ENCODE peak calls at places on chromosomes 1 and 21, in nine cellular contexts. One of them, this sample, is unnamed.

GRCh38 chr1:167797005-167797404 is 75.2 kb downstream of the MPZL1 start:
- DNase-seq in activated T-helper 1 cell treated with Interleukin-2 at 50 U/mL for 16 hours: no peak
- DNase-seq in epithelial cell of esophagus: peak
- DNase-seq in H4: peak
- DNase-seq in ELR: peak
- DNase-seq in tibial artery: peak
- DNase-seq in fibroblast of the aortic adventitia: peak
- DNase-seq in LoVo: no peak
- DNase-seq in astrocyte of the spinal cord: peak
- DNase-seq in this sample: no peak

GRCh38 chr1:147753084-147753483 is 7.3 kb downstream of the GJA5 start:
- DNase-seq in activated T-helper 1 cell treated with Interleukin-2 at 50 U/mL for 16 hours: no peak
- DNase-seq in epithelial cell of esophagus: peak
- DNase-seq in H4: no peak
- DNase-seq in ELR: no peak
- DNase-seq in tibial artery: no peak
- DNase-seq in fibroblast of the aortic adventitia: no peak
- DNase-seq in LoVo: no peak
- DNase-seq in astrocyte of the spinal cord: no peak
- DNase-seq in this sample: no peak

GRCh38 chr21:36156815-36157670 is at the start of gene DOP1B:
- DNase-seq in activated T-helper 1 cell treated with Interleukin-2 at 50 U/mL for 16 hours: no peak
- DNase-seq in epithelial cell of esophagus: peak
- DNase-seq in H4: no peak
- DNase-seq in ELR: no peak
- DNase-seq in tibial artery: peak
- DNase-seq in fibroblast of the aortic adventitia: no peak
- DNase-seq in LoVo: peak
- DNase-seq in astrocyte of the spinal cord: no peak
- DNase-seq in this sample: no peak

GRCh38 chr21:15682977-15683376 is 46.8 kb upstream of the USP25 start:
- DNase-seq in activated T-helper 1 cell treated with Interleukin-2 at 50 U/mL for 16 hours: no peak
- DNase-seq in epithelial cell of esophagus: peak
- DNase-seq in H4: no peak
- DNase-seq in ELR: peak
- DNase-seq in tibial artery: no peak
- DNase-seq in fibroblast of the aortic adventitia: peak
- DNase-seq in LoVo: no peak
- DNase-seq in astrocyte of the spinal cord: peak
- DNase-seq in this sample: no peak

GRCh38 chr1:246588322-246588721 is 22.1 kb downstream of the CNST start:
- DNase-seq in activated T-helper 1 cell treated with Interleukin-2 at 50 U/mL for 16 hours: no peak
- DNase-seq in epithelial cell of esophagus: peak
- DNase-seq in H4: no peak
- DNase-seq in ELR: peak
- DNase-seq in tibial artery: no peak
- DNase-seq in fibroblast of the aortic adventitia: peak
- DNase-seq in LoVo: no peak
- DNase-seq in astrocyte of the spinal cord: no peak
- DNase-seq in this sample: no peak

GRCh38 chr1:185719021-185719420 is 15.2 kb upstream of the HMCN1 start:
- DNase-seq in activated T-helper 1 cell treated with Interleukin-2 at 50 U/mL for 16 hours: no peak
- DNase-seq in epithelial cell of esophagus: peak
- DNase-seq in H4: peak
- DNase-seq in ELR: peak
- DNase-seq in tibial artery: peak
- DNase-seq in fibroblast of the aortic adventitia: peak
- DNase-seq in LoVo: peak
- DNase-seq in astrocyte of the spinal cord: peak
- DNase-seq in this sample: peak

GRCh38 chr1:160781914-160782689 is 13.9 kb upstream of the LY9 start:
- DNase-seq in activated T-helper 1 cell treated with Interleukin-2 at 50 U/mL for 16 hours: no peak
- DNase-seq in epithelial cell of esophagus: no peak
- DNase-seq in H4: no peak
- DNase-seq in ELR: no peak
- DNase-seq in tibial artery: no peak
- DNase-seq in fibroblast of the aortic adventitia: no peak
- DNase-seq in LoVo: no peak
- DNase-seq in astrocyte of the spinal cord: no peak
- DNase-seq in this sample: no peak

GRCh38 chr1:221753828-221754188 is 11.9 kb upstream of the DUSP10 start:
- DNase-seq in activated T-helper 1 cell treated with Interleukin-2 at 50 U/mL for 16 hours: no peak
- DNase-seq in epithelial cell of esophagus: no peak
- DNase-seq in H4: no peak
- DNase-seq in ELR: no peak
- DNase-seq in tibial artery: no peak
- DNase-seq in fibroblast of the aortic adventitia: no peak
- DNase-seq in LoVo: no peak
- DNase-seq in astrocyte of the spinal cord: no peak
- DNase-seq in this sample: no peak

GRCh38 chr1:180424848-180425457 is 77.4 kb downstream of the ACBD6 start:
- DNase-seq in activated T-helper 1 cell treated with Interleukin-2 at 50 U/mL for 16 hours: no peak
- DNase-seq in epithelial cell of esophagus: no peak
- DNase-seq in H4: no peak
- DNase-seq in ELR: no peak
- DNase-seq in tibial artery: no peak
- DNase-seq in fibroblast of the aortic adventitia: no peak
- DNase-seq in LoVo: no peak
- DNase-seq in astrocyte of the spinal cord: no peak
- DNase-seq in this sample: no peak

GRCh38 chr1:160359559-160360226 is 7.2 kb upstream of the NHLH1 start:
- DNase-seq in activated T-helper 1 cell treated with Interleukin-2 at 50 U/mL for 16 hours: no peak
- DNase-seq in epithelial cell of esophagus: no peak
- DNase-seq in H4: no peak
- DNase-seq in ELR: no peak
- DNase-seq in tibial artery: no peak
- DNase-seq in fibroblast of the aortic adventitia: peak
- DNase-seq in LoVo: no peak
- DNase-seq in astrocyte of the spinal cord: peak
- DNase-seq in this sample: peak

GRCh38 chr1:220825819-220826551 is 39.3 kb downstream of the MTARC1 start:
- DNase-seq in activated T-helper 1 cell treated with Interleukin-2 at 50 U/mL for 16 hours: no peak
- DNase-seq in epithelial cell of esophagus: no peak
- DNase-seq in H4: no peak
- DNase-seq in ELR: no peak
- DNase-seq in tibial artery: no peak
- DNase-seq in fibroblast of the aortic adventitia: no peak
- DNase-seq in LoVo: no peak
- DNase-seq in astrocyte of the spinal cord: no peak
- DNase-seq in this sample: no peak

GRCh38 chr21:14991957-14992356 is 72.8 kb downstream of the NRIP1 start:
- DNase-seq in activated T-helper 1 cell treated with Interleukin-2 at 50 U/mL for 16 hours: no peak
- DNase-seq in epithelial cell of esophagus: peak
- DNase-seq in H4: peak
- DNase-seq in ELR: no peak
- DNase-seq in tibial artery: no peak
- DNase-seq in fibroblast of the aortic adventitia: no peak
- DNase-seq in LoVo: no peak
- DNase-seq in astrocyte of the spinal cord: no peak
- DNase-seq in this sample: no peak

GRCh38 chr1:201310986-201311355 is 27.7 kb downstream of the PKP1 start:
- DNase-seq in activated T-helper 1 cell treated with Interleukin-2 at 50 U/mL for 16 hours: no peak
- DNase-seq in epithelial cell of esophagus: peak
- DNase-seq in H4: peak
- DNase-seq in ELR: peak
- DNase-seq in tibial artery: no peak
- DNase-seq in fibroblast of the aortic adventitia: no peak
- DNase-seq in LoVo: peak
- DNase-seq in astrocyte of the spinal cord: peak
- DNase-seq in this sample: no peak

GRCh38 chr1:181743878-181744312 is 260.6 kb downstream of the CACNA1E start:
- DNase-seq in activated T-helper 1 cell treated with Interleukin-2 at 50 U/mL for 16 hours: no peak
- DNase-seq in epithelial cell of esophagus: no peak
- DNase-seq in H4: peak
- DNase-seq in ELR: no peak
- DNase-seq in tibial artery: peak
- DNase-seq in fibroblast of the aortic adventitia: no peak
- DNase-seq in LoVo: no peak
- DNase-seq in astrocyte of the spinal cord: no peak
- DNase-seq in this sample: no peak

GRCh38 chr21:33396966-33397365 is 6.2 kb upstream of the IFNGR2 start:
- DNase-seq in activated T-helper 1 cell treated with Interleukin-2 at 50 U/mL for 16 hours: no peak
- DNase-seq in epithelial cell of esophagus: peak
- DNase-seq in H4: peak
- DNase-seq in ELR: no peak
- DNase-seq in tibial artery: no peak
- DNase-seq in fibroblast of the aortic adventitia: peak
- DNase-seq in LoVo: no peak
- DNase-seq in astrocyte of the spinal cord: peak
- DNase-seq in this sample: no peak

GRCh38 chr1:24374891-24375786 is 38.4 kb downstream of the STPG1 start:
- DNase-seq in activated T-helper 1 cell treated with Interleukin-2 at 50 U/mL for 16 hours: no peak
- DNase-seq in epithelial cell of esophagus: peak
- DNase-seq in H4: no peak
- DNase-seq in ELR: peak
- DNase-seq in tibial artery: no peak
- DNase-seq in fibroblast of the aortic adventitia: no peak
- DNase-seq in LoVo: peak
- DNase-seq in astrocyte of the spinal cord: peak
- DNase-seq in this sample: peak

GRCh38 chr1:47137925-47138615 is 829 bp downstream of the CYP4A22 start:
- DNase-seq in activated T-helper 1 cell treated with Interleukin-2 at 50 U/mL for 16 hours: no peak
- DNase-seq in epithelial cell of esophagus: no peak
- DNase-seq in H4: no peak
- DNase-seq in ELR: no peak
- DNase-seq in tibial artery: no peak
- DNase-seq in fibroblast of the aortic adventitia: no peak
- DNase-seq in LoVo: no peak
- DNase-seq in astrocyte of the spinal cord: no peak
- DNase-seq in this sample: peak

This sample was measured in left lobe of liver.